ENCODE peak calls at places on chromosomes 3 and 15, in nine cellular contexts. T is cardiac muscle cell, I is OCI-LY7, J is breast epithelium, S is ascending aorta, O is HFF-Myc, U is heart left ventricle, B is left lung, G is upper lobe of right lung. N is an unnamed sample.

GRCh38 chr15:28996953-28997352 is 111.2 kb downstream of the APBA2 start:
- DNase-seq in T (no peak), I (no peak), J (no peak), S (no peak), O (no peak), U (no peak), B (no peak), G (no peak), N (no peak)

GRCh38 chr3:71226565-71227281 is 356.8 kb downstream of the FOXP1 start:
- DNase-seq in T (peak), I (no peak), J (no peak), S (peak), O (no peak), U (peak), B (peak), G (no peak), N (no peak)

GRCh38 chr3:189635385-189635784 is 4.2 kb downstream of the TP63 start:
- DNase-seq in T (no peak), I (no peak), J (no peak), S (no peak), O (no peak), U (no peak), B (no peak), G (no peak), N (no peak)

GRCh38 chr3:55327131-55327920 is 159.8 kb downstream of the WNT5A start:
- DNase-seq in T (no peak), I (no peak), J (no peak), S (no peak), O (peak), U (no peak), B (no peak), G (no peak), N (no peak)

GRCh38 chr15:47718474-47719440 is 1.5 kb downstream of the SEMA6D start:
- DNase-seq in T (peak), I (no peak), J (no peak), S (peak), O (no peak), U (peak), B (no peak), G (peak), N (no peak)

GRCh38 chr15:63073497-63074172 is 31.1 kb downstream of the TPM1 start:
- DNase-seq in T (no peak), I (no peak), J (no peak), S (no peak), O (no peak), U (no peak), B (no peak), G (no peak), N (no peak)

GRCh38 chr3:39052613-39053012 is 797 bp downstream of the WDR48 start:
- DNase-seq in T (no peak), I (no peak), J (no peak), S (no peak), O (no peak), U (no peak), B (no peak), G (no peak), N (no peak)

GRCh38 chr3:133563186-133563591 is 10.3 kb upstream of the CDV3 start:
- DNase-seq in T (no peak), I (no peak), J (no peak), S (no peak), O (no peak), U (no peak), B (no peak), G (no peak), N (no peak)

GRCh38 chr3:41162541-41162940 is 36.8 kb upstream of the CTNNB1 start:
- DNase-seq in T (no peak), I (no peak), J (no peak), S (no peak), O (no peak), U (no peak), B (no peak), G (no peak), N (no peak)

GRCh38 chr15:45667002-45667401 is 32.2 kb downstream of the SQOR start:
- DNase-seq in T (no peak), I (no peak), J (no peak), S (no peak), O (no peak), U (no peak), B (no peak), G (no peak), N (no peak)

GRCh38 chr3:110378481-110378880 is 693.1 kb upstream of the NECTIN3 start:
- DNase-seq in T (peak), I (no peak), J (no peak), S (no peak), O (no peak), U (no peak), B (no peak), G (no peak), N (no peak)

GRCh38 chr3:120816728-120817127 is 74.2 kb downstream of the GTF2E1 start:
- DNase-seq in T (no peak), I (no peak), J (no peak), S (no peak), O (no peak), U (no peak), B (no peak), G (no peak), N (no peak)

GRCh38 chr3:38453075-38453913 is at the start of gene ACVR2B:
- DNase-seq in T (peak), I (peak), J (peak), S (peak), O (no peak), U (peak), B (peak), G (peak), N (no peak)

GRCh38 chr3:43296565-43296964 is 10.2 kb downstream of the SNRK start:
- DNase-seq in T (peak), I (peak), J (no peak), S (peak), O (no peak), U (peak), B (peak), G (no peak), N (no peak)

GRCh38 chr3:157152438-157152837 is 7.5 kb downstream of the CCNL1 start:
- DNase-seq in T (no peak), I (no peak), J (no peak), S (no peak), O (no peak), U (no peak), B (no peak), G (no peak), N (no peak)

GRCh38 chr3:157156844-157157635 is 2.9 kb downstream of the CCNL1 start:
- DNase-seq in T (no peak), I (no peak), J (no peak), S (no peak), O (no peak), U (no peak), B (no peak), G (no peak), N (no peak)

GRCh38 chr3:157152930-157153329 is 7.0 kb downstream of the CCNL1 start:
- DNase-seq in T (no peak), I (no peak), J (no peak), S (no peak), O (no peak), U (no peak), B (no peak), G (no peak), N (no peak)

GRCh38 chr3:157155591-157155990 is 4.4 kb downstream of the CCNL1 start:
- DNase-seq in T (no peak), I (no peak), J (no peak), S (no peak), O (no peak), U (no peak), B (no peak), G (no peak), N (no peak)

GRCh38 chr3:157154563-157155333 is 5.2 kb downstream of the CCNL1 start:
- DNase-seq in T (no peak), I (no peak), J (no peak), S (no peak), O (no peak), U (no peak), B (no peak), G (no peak), N (no peak)
- TF ChIP-seq CTCF in T (no peak), I (no peak), J (no peak), S (no peak), O (no peak), U (peak), B (no peak), G (no peak), N (no peak)

GRCh38 chr15:31278056-31278445 is 48.6 kb upstream of the KLF13 start:
- DNase-seq in T (no peak), I (no peak), J (peak), S (peak), O (no peak), U (no peak), B (no peak), G (no peak), N (no peak)
- TF ChIP-seq CTCF in T (no peak), I (no peak), J (no peak), S (no peak), O (no peak), U (no peak), B (no peak), G (no peak), N (no peak)

GRCh38 chr3:64495413-64495812 is 192.4 kb downstream of the ADAMTS9 start:
- DNase-seq in T (no peak), I (no peak), J (no peak), S (no peak), O (no peak), U (no peak), B (no peak), G (no peak), N (no peak)

GRCh38 chr3:64501298-64501906 is 186.4 kb downstream of the ADAMTS9 start:
- DNase-seq in T (no peak), I (no peak), J (no peak), S (no peak), O (no peak), U (no peak), B (no peak), G (no peak), N (peak)

GRCh38 chr3:64494530-64494929 is 193.3 kb downstream of the ADAMTS9 start:
- DNase-seq in T (no peak), I (no peak), J (no peak), S (no peak), O (no peak), U (no peak), B (no peak), G (no peak), N (no peak)

GRCh38 chr3:64493149-64493548 is 194.7 kb downstream of the ADAMTS9 start:
- DNase-seq in T (no peak), I (no peak), J (no peak), S (no peak), O (no peak), U (no peak), B (no peak), G (no peak), N (no peak)

DNA sequence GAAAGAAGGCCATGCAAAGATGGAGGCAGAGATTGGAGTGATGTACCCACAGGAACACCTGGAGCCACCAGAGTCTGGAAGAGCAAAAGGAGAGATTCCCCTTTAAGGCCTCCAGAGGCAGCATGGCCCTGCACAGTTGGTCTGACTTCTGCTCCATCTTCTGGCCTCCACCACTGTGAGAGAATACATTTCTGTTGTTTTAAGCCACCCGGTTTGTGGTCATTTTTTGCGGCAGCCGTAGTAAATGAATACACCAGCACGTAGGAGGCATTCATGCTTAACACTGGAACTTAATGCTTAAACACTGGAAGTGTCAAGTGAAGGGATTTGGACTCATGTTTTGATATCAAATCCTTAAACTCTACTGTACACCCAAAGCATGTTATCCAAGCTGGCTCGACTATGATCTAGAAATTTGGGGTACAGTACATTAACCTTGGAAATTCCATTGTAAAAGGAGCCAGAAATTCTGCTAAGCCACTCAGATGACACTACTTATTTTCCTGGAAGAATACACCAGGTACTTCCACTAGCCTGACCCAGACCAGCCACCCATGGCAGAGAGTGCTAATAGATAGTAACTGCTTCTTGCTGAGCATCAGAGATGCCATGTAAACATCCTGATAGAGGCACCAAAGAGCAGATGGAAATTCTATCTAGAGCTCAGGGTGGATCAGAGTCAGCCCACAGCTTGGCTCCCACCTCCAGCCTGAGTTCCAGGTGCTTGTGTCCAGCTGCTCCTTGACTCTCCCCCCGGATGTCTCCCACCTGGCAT is 190.8 kb downstream of the ADAMTS9 start:
- DNase-seq in T (no peak), I (no peak), J (no peak), S (no peak), O (no peak), U (no peak), B (no peak), G (no peak), N (no peak)
- TF ChIP-seq CTCF in T (no peak), I (no peak), J (no peak), S (no peak), O (no peak), U (no peak), B (no peak), G (no peak), N (no peak)

GRCh38 chr3:173411288-173412064 is 13.9 kb downstream of the NLGN1 start:
- DNase-seq in T (peak), I (peak), J (no peak), S (no peak), O (no peak), U (no peak), B (peak), G (no peak), N (no peak)
- TF ChIP-seq CTCF in T (peak), I (peak), J (no peak), S (peak), O (peak), U (peak), B (no peak), G (peak), N (peak)

DNA sequence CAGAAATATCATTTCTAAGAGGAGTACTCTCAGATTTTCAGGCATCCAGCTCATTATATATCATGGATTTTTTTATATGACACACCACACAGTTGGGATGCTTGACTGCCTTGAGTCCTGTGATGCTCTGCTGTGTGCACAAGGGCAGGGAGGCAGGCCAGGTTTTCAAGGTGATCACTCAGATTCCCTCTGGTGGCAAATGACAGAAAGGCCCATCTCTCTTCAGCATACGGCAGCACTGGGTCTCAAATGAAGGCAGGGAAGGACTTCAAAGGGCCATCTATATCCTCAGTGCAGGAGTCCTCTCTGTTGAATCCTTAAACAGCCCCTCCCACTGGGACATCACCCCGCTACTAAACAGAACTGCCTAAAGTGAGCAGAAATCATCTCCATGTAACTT is 54.8 kb upstream of the MYO5C start:
- DNase-seq in T (no peak), I (no peak), J (no peak), S (no peak), O (no peak), U (no peak), B (no peak), G (no peak), N (no peak)
- TF ChIP-seq CTCF in T (no peak), I (no peak), J (no peak), S (no peak), O (no peak), U (no peak), B (no peak), G (no peak), N (no peak)

DNA sequence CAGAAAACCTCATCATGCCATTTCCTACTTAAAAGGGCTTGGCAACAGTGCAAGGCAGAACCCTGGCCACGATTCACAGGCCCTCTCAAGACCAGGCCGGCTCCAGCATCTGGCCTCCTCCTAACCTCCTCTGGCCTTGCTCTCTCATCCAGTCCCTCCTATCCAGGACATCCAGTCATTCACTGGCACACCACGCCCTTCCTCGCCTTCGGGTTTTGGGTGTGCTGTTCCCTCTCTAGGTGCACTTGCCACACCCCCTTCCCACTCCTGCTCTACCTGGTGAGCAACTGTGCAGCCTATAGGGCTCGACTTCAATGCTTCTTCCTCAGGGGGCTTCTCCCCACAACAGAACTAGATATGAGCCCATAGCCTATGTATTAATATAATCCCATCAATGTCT is 317.1 kb downstream of the ARRDC4 start:
- DNase-seq in T (no peak), I (no peak), J (no peak), S (no peak), O (no peak), U (no peak), B (no peak), G (no peak), N (no peak)
- TF ChIP-seq CTCF in T (no peak), I (no peak), J (no peak), S (no peak), O (no peak), U (no peak), B (no peak), G (no peak), N (no peak)